ENCODE peak calls at places on chromosomes 7 and 10, in ten cellular contexts. One of them, this sample, is unnamed.

GRCh38 chr7:33883566-33883965 is 21.8 kb upstream of the BMPER start:
- DNase-seq in stomach: no peak
- DNase-seq in tibial nerve: no peak
- DNase-seq in esophagus muscularis mucosa: peak
- DNase-seq in A549: no peak
- DNase-seq in upper lobe of left lung: no peak
- DNase-seq in HepG2: no peak
- DNase-seq in K562: no peak
- DNase-seq in transverse colon: no peak
- DNase-seq in GM12878: no peak
- DNase-seq in this sample: no peak

GRCh38 chr10:68231916-68232315 is at the start of gene ATOH7:
- DNase-seq in stomach: no peak
- DNase-seq in tibial nerve: no peak
- DNase-seq in esophagus muscularis mucosa: peak
- DNase-seq in A549: no peak
- DNase-seq in upper lobe of left lung: no peak
- DNase-seq in HepG2: no peak
- DNase-seq in K562: no peak
- DNase-seq in transverse colon: peak
- DNase-seq in GM12878: no peak
- DNase-seq in this sample: no peak

GRCh38 chr7:32941996-32942782 is 15.1 kb upstream of the FKBP9 start:
- DNase-seq in stomach: peak
- DNase-seq in tibial nerve: peak
- DNase-seq in esophagus muscularis mucosa: no peak
- DNase-seq in A549: peak
- DNase-seq in upper lobe of left lung: no peak
- DNase-seq in HepG2: peak
- DNase-seq in K562: peak
- DNase-seq in transverse colon: peak
- DNase-seq in GM12878: no peak
- DNase-seq in this sample: peak

GRCh38 chr10:55629792-55630490 is 731.1 kb downstream of the ZWINT start:
- DNase-seq in stomach: peak
- DNase-seq in tibial nerve: no peak
- DNase-seq in esophagus muscularis mucosa: no peak
- DNase-seq in A549: peak
- DNase-seq in upper lobe of left lung: no peak
- DNase-seq in HepG2: peak
- DNase-seq in K562: no peak
- DNase-seq in transverse colon: no peak
- DNase-seq in GM12878: no peak
- DNase-seq in this sample: no peak

GRCh38 chr7:144019457-144019856 is 19.3 kb downstream of the OR6B1 start:
- DNase-seq in stomach: no peak
- DNase-seq in tibial nerve: no peak
- DNase-seq in esophagus muscularis mucosa: no peak
- DNase-seq in A549: no peak
- DNase-seq in upper lobe of left lung: no peak
- DNase-seq in HepG2: peak
- DNase-seq in K562: no peak
- DNase-seq in transverse colon: no peak
- DNase-seq in GM12878: no peak
- DNase-seq in this sample: no peak

GRCh38 chr10:99484626-99485581 is 47.8 kb upstream of the NKX2-3 start:
- DNase-seq in stomach: no peak
- DNase-seq in tibial nerve: no peak
- DNase-seq in esophagus muscularis mucosa: no peak
- DNase-seq in A549: peak
- DNase-seq in upper lobe of left lung: peak
- DNase-seq in HepG2: peak
- DNase-seq in K562: peak
- DNase-seq in transverse colon: no peak
- DNase-seq in GM12878: no peak
- DNase-seq in this sample: no peak

GRCh38 chr7:84624927-84625326 is 430.3 kb upstream of the SEMA3A start:
- DNase-seq in stomach: no peak
- DNase-seq in tibial nerve: no peak
- DNase-seq in esophagus muscularis mucosa: no peak
- DNase-seq in A549: no peak
- DNase-seq in upper lobe of left lung: no peak
- DNase-seq in HepG2: no peak
- DNase-seq in K562: no peak
- DNase-seq in transverse colon: no peak
- DNase-seq in GM12878: no peak
- DNase-seq in this sample: no peak

GRCh38 chr10:4847580-4848020 is 21.6 kb downstream of the AKR1E2 start:
- DNase-seq in stomach: no peak
- DNase-seq in tibial nerve: no peak
- DNase-seq in esophagus muscularis mucosa: peak
- DNase-seq in A549: peak
- DNase-seq in upper lobe of left lung: peak
- DNase-seq in HepG2: no peak
- DNase-seq in K562: peak
- DNase-seq in transverse colon: no peak
- DNase-seq in GM12878: no peak
- DNase-seq in this sample: no peak

GRCh38 chr7:54778696-54779285 is 19.8 kb upstream of the SEC61G start:
- DNase-seq in stomach: no peak
- DNase-seq in tibial nerve: no peak
- DNase-seq in esophagus muscularis mucosa: no peak
- DNase-seq in A549: no peak
- DNase-seq in upper lobe of left lung: no peak
- DNase-seq in HepG2: no peak
- DNase-seq in K562: no peak
- DNase-seq in transverse colon: no peak
- DNase-seq in GM12878: no peak
- DNase-seq in this sample: no peak

GRCh38 chr7:141590666-141591065 is 39.5 kb downstream of the AGK start:
- DNase-seq in stomach: no peak
- DNase-seq in tibial nerve: no peak
- DNase-seq in esophagus muscularis mucosa: no peak
- DNase-seq in A549: no peak
- DNase-seq in upper lobe of left lung: no peak
- DNase-seq in HepG2: no peak
- DNase-seq in K562: no peak
- DNase-seq in transverse colon: no peak
- DNase-seq in GM12878: no peak
- DNase-seq in this sample: no peak

GRCh38 chr10:11145498-11145855 is 127.8 kb downstream of the CELF2 start:
- DNase-seq in stomach: peak
- DNase-seq in tibial nerve: no peak
- DNase-seq in esophagus muscularis mucosa: no peak
- DNase-seq in A549: no peak
- DNase-seq in upper lobe of left lung: no peak
- DNase-seq in HepG2: no peak
- DNase-seq in K562: peak
- DNase-seq in transverse colon: peak
- DNase-seq in GM12878: no peak
- DNase-seq in this sample: no peak

GRCh38 chr10:102620615-102621417 is 23.5 kb upstream of the TRIM8 start:
- DNase-seq in stomach: no peak
- DNase-seq in tibial nerve: no peak
- DNase-seq in esophagus muscularis mucosa: no peak
- DNase-seq in A549: no peak
- DNase-seq in upper lobe of left lung: no peak
- DNase-seq in HepG2: no peak
- DNase-seq in K562: no peak
- DNase-seq in transverse colon: no peak
- DNase-seq in GM12878: no peak
- DNase-seq in this sample: peak

DNA sequence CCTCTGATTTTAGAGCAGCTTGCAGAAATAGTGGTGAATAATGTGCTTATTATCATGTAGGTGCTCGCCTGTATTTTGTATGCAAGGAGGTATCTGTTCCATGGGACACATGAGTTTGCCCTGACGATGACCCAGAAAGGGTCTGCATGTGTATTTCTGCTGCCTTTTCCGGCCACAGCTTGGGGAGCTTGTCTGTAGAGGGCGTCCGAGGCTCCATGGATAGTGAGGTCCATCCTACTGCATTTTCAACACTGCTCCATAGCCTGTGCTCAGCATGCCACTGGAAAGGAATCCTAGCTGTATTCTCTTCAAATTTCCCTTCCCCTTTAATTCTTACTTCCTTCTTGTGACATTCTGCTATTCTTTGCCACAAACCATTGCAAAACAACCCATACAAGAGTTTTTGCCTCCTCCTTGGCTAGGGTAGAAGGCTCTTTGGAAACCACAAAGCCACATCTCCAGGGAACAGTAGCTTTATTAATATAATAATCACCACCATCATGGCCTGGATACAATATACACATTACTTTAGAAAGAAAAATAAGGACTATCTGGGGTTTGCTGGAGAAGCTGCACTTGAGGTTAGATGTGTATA is 127.7 kb downstream of the DYNC1I1 start:
- DNase-seq in stomach: no peak
- DNase-seq in tibial nerve: no peak
- DNase-seq in esophagus muscularis mucosa: peak
- DNase-seq in A549: no peak
- DNase-seq in upper lobe of left lung: no peak
- DNase-seq in HepG2: peak
- DNase-seq in K562: peak
- DNase-seq in transverse colon: no peak
- DNase-seq in GM12878: no peak
- DNase-seq in this sample: no peak
- TF ChIP-seq CTCF in stomach: no peak
- TF ChIP-seq CTCF in tibial nerve: no peak
- TF ChIP-seq CTCF in esophagus muscularis mucosa: no peak
- TF ChIP-seq CTCF in A549: no peak
- TF ChIP-seq CTCF in upper lobe of left lung: no peak
- TF ChIP-seq CTCF in HepG2: peak
- TF ChIP-seq CTCF in K562: peak
- TF ChIP-seq CTCF in transverse colon: no peak
- TF ChIP-seq CTCF in GM12878: no peak
- TF ChIP-seq CTCF in this sample: no peak

DNA sequence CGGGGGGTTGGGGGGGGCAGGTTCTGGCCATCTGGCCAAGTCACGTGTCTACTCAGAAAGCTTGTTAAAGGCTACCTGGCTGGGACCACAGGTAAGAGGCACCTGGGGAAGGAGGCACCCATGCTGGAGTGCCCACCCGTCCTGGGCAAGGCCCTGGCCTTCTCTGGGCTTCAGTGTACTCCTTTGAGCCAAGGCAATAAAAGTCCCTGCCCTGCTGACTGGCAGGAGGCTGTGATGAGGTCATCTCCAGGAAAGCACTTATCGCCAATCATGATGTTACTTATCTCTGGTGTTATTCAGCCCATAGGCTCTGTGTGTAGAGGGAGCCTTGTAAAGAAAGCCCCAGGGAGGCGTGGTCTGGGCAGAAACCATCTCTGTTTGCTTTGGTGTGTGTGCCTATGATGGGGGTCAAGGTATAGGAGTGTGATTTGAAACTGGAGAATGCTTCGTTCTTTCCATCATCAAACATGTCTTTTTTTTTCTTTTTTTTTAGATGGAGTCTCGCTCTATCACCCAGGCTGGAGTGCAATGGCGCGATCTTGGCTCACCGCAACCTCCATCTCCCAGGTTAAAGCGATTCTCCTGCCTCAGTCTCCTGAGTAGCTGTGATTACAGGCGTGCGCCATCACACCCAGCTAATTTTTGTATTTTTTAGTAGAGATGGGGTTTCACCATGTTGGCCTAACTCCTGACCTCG is 2.5 kb upstream of the CLDN4 start:
- DNase-seq in stomach: peak
- DNase-seq in tibial nerve: no peak
- DNase-seq in esophagus muscularis mucosa: no peak
- DNase-seq in A549: peak
- DNase-seq in upper lobe of left lung: peak
- DNase-seq in HepG2: peak
- DNase-seq in K562: peak
- DNase-seq in transverse colon: peak
- DNase-seq in GM12878: no peak
- DNase-seq in this sample: no peak
- TF ChIP-seq POLR2A in stomach: no peak
- TF ChIP-seq POLR2A in tibial nerve: no peak
- TF ChIP-seq POLR2A in esophagus muscularis mucosa: no peak
- TF ChIP-seq POLR2A in A549: no peak
- TF ChIP-seq POLR2A in upper lobe of left lung: peak
- TF ChIP-seq POLR2A in HepG2: no peak
- TF ChIP-seq POLR2A in K562: no peak
- TF ChIP-seq POLR2A in transverse colon: peak
- TF ChIP-seq POLR2A in GM12878: no peak
- TF ChIP-seq POLR2A in this sample: no peak

GRCh38 chr7:44403775-44404174 is 78.4 kb upstream of the CAMK2B start:
- DNase-seq in stomach: no peak
- DNase-seq in tibial nerve: no peak
- DNase-seq in esophagus muscularis mucosa: peak
- DNase-seq in A549: no peak
- DNase-seq in upper lobe of left lung: no peak
- DNase-seq in HepG2: no peak
- DNase-seq in K562: no peak
- DNase-seq in transverse colon: no peak
- DNase-seq in GM12878: no peak
- DNase-seq in this sample: no peak
- TF ChIP-seq EP300 in stomach: no peak
- TF ChIP-seq EP300 in tibial nerve: no peak
- TF ChIP-seq EP300 in esophagus muscularis mucosa: no peak
- TF ChIP-seq EP300 in A549: no peak
- TF ChIP-seq EP300 in upper lobe of left lung: no peak
- TF ChIP-seq EP300 in HepG2: no peak
- TF ChIP-seq EP300 in K562: no peak
- TF ChIP-seq EP300 in transverse colon: no peak
- TF ChIP-seq EP300 in GM12878: no peak
- TF ChIP-seq EP300 in this sample: no peak

GRCh38 chr10:103734731-103735130 is 120.6 kb downstream of the SH3PXD2A start:
- DNase-seq in stomach: no peak
- DNase-seq in tibial nerve: no peak
- DNase-seq in esophagus muscularis mucosa: no peak
- DNase-seq in A549: no peak
- DNase-seq in upper lobe of left lung: no peak
- DNase-seq in HepG2: no peak
- DNase-seq in K562: no peak
- DNase-seq in transverse colon: no peak
- DNase-seq in GM12878: no peak
- DNase-seq in this sample: no peak

GRCh38 chr10:103739039-103739764 is 116.2 kb downstream of the SH3PXD2A start:
- DNase-seq in stomach: no peak
- DNase-seq in tibial nerve: no peak
- DNase-seq in esophagus muscularis mucosa: no peak
- DNase-seq in A549: no peak
- DNase-seq in upper lobe of left lung: no peak
- DNase-seq in HepG2: no peak
- DNase-seq in K562: no peak
- DNase-seq in transverse colon: peak
- DNase-seq in GM12878: no peak
- DNase-seq in this sample: peak

GRCh38 chr10:103737735-103738367 is 117.5 kb downstream of the SH3PXD2A start:
- DNase-seq in stomach: no peak
- DNase-seq in tibial nerve: no peak
- DNase-seq in esophagus muscularis mucosa: no peak
- DNase-seq in A549: no peak
- DNase-seq in upper lobe of left lung: no peak
- DNase-seq in HepG2: no peak
- DNase-seq in K562: no peak
- DNase-seq in transverse colon: no peak
- DNase-seq in GM12878: no peak
- DNase-seq in this sample: no peak

GRCh38 chr10:103736044-103736443 is 119.3 kb downstream of the SH3PXD2A start:
- DNase-seq in stomach: no peak
- DNase-seq in tibial nerve: no peak
- DNase-seq in esophagus muscularis mucosa: no peak
- DNase-seq in A549: no peak
- DNase-seq in upper lobe of left lung: no peak
- DNase-seq in HepG2: no peak
- DNase-seq in K562: no peak
- DNase-seq in transverse colon: no peak
- DNase-seq in GM12878: no peak
- DNase-seq in this sample: no peak

GRCh38 chr10:103736763-103737162 is 118.6 kb downstream of the SH3PXD2A start:
- DNase-seq in stomach: no peak
- DNase-seq in tibial nerve: no peak
- DNase-seq in esophagus muscularis mucosa: no peak
- DNase-seq in A549: peak
- DNase-seq in upper lobe of left lung: no peak
- DNase-seq in HepG2: peak
- DNase-seq in K562: peak
- DNase-seq in transverse colon: no peak
- DNase-seq in GM12878: no peak
- DNase-seq in this sample: no peak
- TF ChIP-seq CTCF in stomach: no peak
- TF ChIP-seq CTCF in tibial nerve: no peak
- TF ChIP-seq CTCF in esophagus muscularis mucosa: no peak
- TF ChIP-seq CTCF in A549: no peak
- TF ChIP-seq CTCF in upper lobe of left lung: no peak
- TF ChIP-seq CTCF in HepG2: no peak
- TF ChIP-seq CTCF in K562: no peak
- TF ChIP-seq CTCF in transverse colon: no peak
- TF ChIP-seq CTCF in GM12878: no peak
- TF ChIP-seq CTCF in this sample: no peak

This sample was measured in sigmoid colon.